ENCODE peak calls at places on chromosomes 3 and 15, in four cellular contexts. T, N, M and D are unnamed samples.

GRCh38 chr3:179449621-179450020 is 1.6 kb downstream of the GNB4 start:
- DNase-seq in T (no peak), M (peak), N (no peak), D (no peak)

GRCh38 chr15:62107561-62108110 is 40.9 kb downstream of the C2CD4A start:
- DNase-seq in M (no peak), N (no peak), T (no peak), D (no peak)

GRCh38 chr3:38374221-38374620 is 27.6 kb downstream of the XYLB start:
- DNase-seq in N (no peak), T (no peak), M (no peak), D (no peak)

GRCh38 chr3:29141197-29141911 is 139.5 kb upstream of the RBMS3 start:
- DNase-seq in T (no peak), M (no peak), N (no peak), D (peak)

GRCh38 chr3:156037356-156037755 is 83.0 kb upstream of the KCNAB1 start:
- DNase-seq in N (no peak), M (no peak), T (no peak), D (no peak)

GRCh38 chr3:3632439-3632838 is 166.8 kb upstream of the LRRN1 start:
- DNase-seq in N (no peak), T (no peak), M (no peak), D (no peak)

GRCh38 chr15:73370151-73370550 is 1.4 kb upstream of the HCN4 start:
- DNase-seq in N (no peak), T (no peak), M (peak), D (no peak)

GRCh38 chr15:33145447-33145846 is 49.1 kb downstream of the FMN1 start:
- DNase-seq in T (no peak), N (peak), M (no peak), D (no peak)

GRCh38 chr3:42875325-42876151 is at the start of gene CYP8B1:
- DNase-seq in T (no peak), N (no peak), M (no peak), D (no peak)

GRCh38 chr15:48052871-48053383 is 67.9 kb upstream of the SLC24A5 start:
- DNase-seq in T (no peak), M (peak), N (no peak), D (peak)

GRCh38 chr15:90648137-90649070 is 68.7 kb upstream of the BLM start:
- DNase-seq in T (peak), M (peak), N (no peak), D (peak)

GRCh38 chr3:186477876-186478275 is 66.3 kb downstream of the CRYGS start:
- DNase-seq in N (no peak), T (no peak), M (no peak), D (no peak)

GRCh38 chr3:188007897-188008296 is 146.1 kb upstream of the LPP start:
- DNase-seq in N (no peak), M (no peak), T (no peak), D (no peak)

GRCh38 chr3:174533286-174533685 is 325.8 kb upstream of the NAALADL2 start:
- DNase-seq in N (no peak), T (no peak), M (peak), D (no peak)